ENCODE peak calls at places on chromosomes 16 and 17, in five cellular contexts. One of them, this sample, is unnamed.

GRCh38 chr16:67966549-67967182 is 1.8 kb downstream of the SLC12A4 start:
- DNase-seq in lung: no peak
- DNase-seq in fibroblast of villous mesenchyme: peak
- DNase-seq in ecto neural progenitor cell: no peak
- DNase-seq in posterior vena cava: no peak
- DNase-seq in this sample: peak

GRCh38 chr17:39738568-39738901 is 797 bp downstream of the GRB7 start:
- DNase-seq in lung: no peak
- DNase-seq in fibroblast of villous mesenchyme: no peak
- DNase-seq in ecto neural progenitor cell: peak
- DNase-seq in posterior vena cava: no peak
- DNase-seq in this sample: no peak

GRCh38 chr16:66365588-66365987 is 903 bp upstream of the CDH5 start:
- DNase-seq in lung: no peak
- DNase-seq in fibroblast of villous mesenchyme: peak
- DNase-seq in ecto neural progenitor cell: no peak
- DNase-seq in posterior vena cava: peak
- DNase-seq in this sample: no peak

GRCh38 chr16:14405611-14406537 is 224.2 kb downstream of the PARN start:
- DNase-seq in lung: no peak
- DNase-seq in fibroblast of villous mesenchyme: peak
- DNase-seq in ecto neural progenitor cell: peak
- DNase-seq in posterior vena cava: no peak
- DNase-seq in this sample: no peak

GRCh38 chr16:4624827-4625616 is 396 bp downstream of the MGRN1 start:
- DNase-seq in lung: peak
- DNase-seq in fibroblast of villous mesenchyme: peak
- DNase-seq in ecto neural progenitor cell: peak
- DNase-seq in posterior vena cava: peak
- DNase-seq in this sample: peak

GRCh38 chr16:58197314-58198012 is 443 bp downstream of the CSNK2A2 start:
- DNase-seq in lung: no peak
- DNase-seq in fibroblast of villous mesenchyme: no peak
- DNase-seq in ecto neural progenitor cell: peak
- DNase-seq in posterior vena cava: no peak
- DNase-seq in this sample: peak

GRCh38 chr17:78597923-78598545 is 20.8 kb upstream of the DNAH17 start:
- DNase-seq in lung: no peak
- DNase-seq in fibroblast of villous mesenchyme: peak
- DNase-seq in ecto neural progenitor cell: no peak
- DNase-seq in posterior vena cava: no peak
- DNase-seq in this sample: peak

GRCh38 chr17:40963838-40964237 is 2.9 kb downstream of the KRT39 start:
- DNase-seq in lung: no peak
- DNase-seq in fibroblast of villous mesenchyme: peak
- DNase-seq in ecto neural progenitor cell: no peak
- DNase-seq in posterior vena cava: no peak
- DNase-seq in this sample: peak

GRCh38 chr16:27514806-27515205 is 34.9 kb downstream of the GTF3C1 start:
- DNase-seq in lung: no peak
- DNase-seq in fibroblast of villous mesenchyme: no peak
- DNase-seq in ecto neural progenitor cell: no peak
- DNase-seq in posterior vena cava: no peak
- DNase-seq in this sample: peak

GRCh38 chr16:1871974-1872635 is at the start of gene MEIOB:
- DNase-seq in lung: peak
- DNase-seq in fibroblast of villous mesenchyme: peak
- DNase-seq in ecto neural progenitor cell: peak
- DNase-seq in posterior vena cava: no peak
- DNase-seq in this sample: peak

GRCh38 chr17:60959011-60959410 is 281.4 kb downstream of the BCAS3 start:
- DNase-seq in lung: no peak
- DNase-seq in fibroblast of villous mesenchyme: peak
- DNase-seq in ecto neural progenitor cell: no peak
- DNase-seq in posterior vena cava: no peak
- DNase-seq in this sample: peak

GRCh38 chr16:30778549-30779244 is 8.3 kb downstream of the ZNF629 start:
- DNase-seq in lung: no peak
- DNase-seq in fibroblast of villous mesenchyme: peak
- DNase-seq in ecto neural progenitor cell: peak
- DNase-seq in posterior vena cava: no peak
- DNase-seq in this sample: peak

GRCh38 chr16:76970087-76970744 is 220.8 kb upstream of the MON1B start:
- DNase-seq in lung: no peak
- DNase-seq in fibroblast of villous mesenchyme: no peak
- DNase-seq in ecto neural progenitor cell: no peak
- DNase-seq in posterior vena cava: no peak
- DNase-seq in this sample: no peak